ENCODE peak calls at places on chromosomes 13 and 19, in ten cellular contexts. One of them, this sample, is unnamed.

GRCh38 chr13:31675521-31675953 is 63.8 kb upstream of the RXFP2 start:
- DNase-seq in AG04450: no peak
- DNase-seq in AG04449: no peak
- DNase-seq in upper lobe of right lung: no peak
- DNase-seq in fibroblast of pulmonary artery: peak; percentile 42
- DNase-seq in GM12865: no peak
- DNase-seq in cardiac fibroblast: peak; percentile 31
- DNase-seq in colonic mucosa: no peak
- DNase-seq in breast epithelium: no peak
- DNase-seq in fibroblast of mammary gland: peak; percentile 60
- DNase-seq in this sample: no peak

GRCh38 chr13:92590503-92590908 is 636.1 kb upstream of the GPC6 start:
- DNase-seq in AG04450: no peak
- DNase-seq in AG04449: no peak
- DNase-seq in upper lobe of right lung: no peak
- DNase-seq in fibroblast of pulmonary artery: peak; percentile 55
- DNase-seq in GM12865: no peak
- DNase-seq in cardiac fibroblast: no peak
- DNase-seq in colonic mucosa: no peak
- DNase-seq in breast epithelium: no peak
- DNase-seq in fibroblast of mammary gland: no peak
- DNase-seq in this sample: no peak

GRCh38 chr19:40588110-40588854 is 11.6 kb downstream of the SHKBP1 start:
- DNase-seq in AG04450: no peak
- DNase-seq in AG04449: no peak
- DNase-seq in upper lobe of right lung: no peak
- DNase-seq in fibroblast of pulmonary artery: no peak
- DNase-seq in GM12865: no peak
- DNase-seq in cardiac fibroblast: peak; percentile 66
- DNase-seq in colonic mucosa: no peak
- DNase-seq in breast epithelium: no peak
- DNase-seq in fibroblast of mammary gland: peak; percentile 50
- DNase-seq in this sample: no peak

GRCh38 chr19:8321760-8322637 is 703 bp downstream of the RPS28 start:
- DNase-seq in AG04450: no peak
- DNase-seq in AG04449: no peak
- DNase-seq in upper lobe of right lung: no peak
- DNase-seq in fibroblast of pulmonary artery: no peak
- DNase-seq in GM12865: peak; percentile 29
- DNase-seq in cardiac fibroblast: peak; percentile 20
- DNase-seq in colonic mucosa: no peak
- DNase-seq in breast epithelium: no peak
- DNase-seq in fibroblast of mammary gland: no peak
- DNase-seq in this sample: no peak

GRCh38 chr19:51798127-51798526 is 3.2 kb downstream of the FPR3 start:
- DNase-seq in AG04450: no peak
- DNase-seq in AG04449: no peak
- DNase-seq in upper lobe of right lung: no peak
- DNase-seq in fibroblast of pulmonary artery: no peak
- DNase-seq in GM12865: no peak
- DNase-seq in cardiac fibroblast: no peak
- DNase-seq in colonic mucosa: no peak
- DNase-seq in breast epithelium: no peak
- DNase-seq in fibroblast of mammary gland: no peak
- DNase-seq in this sample: no peak

GRCh38 chr13:34224877-34225276 is 406.9 kb downstream of the RFC3 start:
- DNase-seq in AG04450: no peak
- DNase-seq in AG04449: no peak
- DNase-seq in upper lobe of right lung: no peak
- DNase-seq in fibroblast of pulmonary artery: no peak
- DNase-seq in GM12865: no peak
- DNase-seq in cardiac fibroblast: no peak
- DNase-seq in colonic mucosa: no peak
- DNase-seq in breast epithelium: no peak
- DNase-seq in fibroblast of mammary gland: no peak
- DNase-seq in this sample: no peak

GRCh38 chr13:77506874-77507273 is 28.6 kb upstream of the SCEL start:
- DNase-seq in AG04450: no peak
- DNase-seq in AG04449: no peak
- DNase-seq in upper lobe of right lung: no peak
- DNase-seq in fibroblast of pulmonary artery: no peak
- DNase-seq in GM12865: no peak
- DNase-seq in cardiac fibroblast: no peak
- DNase-seq in colonic mucosa: no peak
- DNase-seq in breast epithelium: no peak
- DNase-seq in fibroblast of mammary gland: peak; percentile 25
- DNase-seq in this sample: peak; percentile 7

GRCh38 chr13:100014621-100015020 is 33.0 kb downstream of the ZIC2 start:
- DNase-seq in AG04450: no peak
- DNase-seq in AG04449: no peak
- DNase-seq in upper lobe of right lung: no peak
- DNase-seq in fibroblast of pulmonary artery: no peak
- DNase-seq in GM12865: no peak
- DNase-seq in cardiac fibroblast: no peak
- DNase-seq in colonic mucosa: no peak
- DNase-seq in breast epithelium: no peak
- DNase-seq in fibroblast of mammary gland: no peak
- DNase-seq in this sample: no peak

GRCh38 chr19:40650749-40651305 is 39.6 kb downstream of the NUMBL start:
- DNase-seq in AG04450: peak; percentile 36
- DNase-seq in AG04449: no peak
- DNase-seq in upper lobe of right lung: no peak
- DNase-seq in fibroblast of pulmonary artery: peak; percentile 79
- DNase-seq in GM12865: no peak
- DNase-seq in cardiac fibroblast: peak; percentile 83
- DNase-seq in colonic mucosa: no peak
- DNase-seq in breast epithelium: peak; percentile 64
- DNase-seq in fibroblast of mammary gland: peak; percentile 95
- DNase-seq in this sample: no peak

DNA sequence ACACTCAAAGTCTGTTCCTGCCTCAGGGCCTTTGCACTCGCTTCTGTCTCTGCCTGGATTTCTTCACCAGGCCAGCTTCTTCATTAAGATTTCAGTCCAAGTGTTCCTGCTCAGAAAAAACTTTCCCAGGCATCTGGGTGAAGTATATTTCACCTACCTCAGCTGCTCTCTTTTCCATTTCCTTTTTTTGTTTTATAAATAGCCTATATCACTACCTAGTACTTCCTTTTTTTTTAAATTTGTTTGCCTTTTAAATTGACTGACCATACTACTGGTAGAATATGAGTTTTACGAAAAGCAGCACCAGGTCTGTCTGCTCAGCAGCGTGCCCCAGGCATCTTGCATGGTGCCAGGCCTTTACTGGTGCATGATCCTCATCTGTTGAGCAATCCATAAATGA is 1064.4 kb downstream of the UQCRFS1 start:
- DNase-seq in AG04450: no peak
- DNase-seq in AG04449: no peak
- DNase-seq in upper lobe of right lung: no peak
- DNase-seq in fibroblast of pulmonary artery: no peak
- DNase-seq in GM12865: no peak
- DNase-seq in cardiac fibroblast: no peak
- DNase-seq in colonic mucosa: no peak
- DNase-seq in breast epithelium: no peak
- DNase-seq in fibroblast of mammary gland: no peak
- DNase-seq in this sample: no peak
- H3K4me3 ChIP-seq in AG04450: no peak overlapping the region
- H3K4me3 ChIP-seq in AG04449: no peak overlapping the region
- H3K4me3 ChIP-seq in upper lobe of right lung: no peak overlapping the region
- H3K4me3 ChIP-seq in fibroblast of pulmonary artery: no peak overlapping the region
- H3K4me3 ChIP-seq in GM12865: no peak overlapping the region
- H3K4me3 ChIP-seq in cardiac fibroblast: no peak overlapping the region
- H3K4me3 ChIP-seq in colonic mucosa: no peak overlapping the region
- H3K4me3 ChIP-seq in breast epithelium: no peak overlapping the region
- H3K4me3 ChIP-seq in fibroblast of mammary gland: no peak overlapping the region
- H3K4me3 ChIP-seq in this sample: no peak overlapping the region

GRCh38 chr19:11323601-11324078 is 15.8 kb downstream of the RAB3D start:
- DNase-seq in AG04450: no peak
- DNase-seq in AG04449: no peak
- DNase-seq in upper lobe of right lung: no peak
- DNase-seq in fibroblast of pulmonary artery: no peak
- DNase-seq in GM12865: no peak
- DNase-seq in cardiac fibroblast: no peak
- DNase-seq in colonic mucosa: no peak
- DNase-seq in breast epithelium: no peak
- DNase-seq in fibroblast of mammary gland: peak; percentile 14
- DNase-seq in this sample: no peak
- H3K4me3 ChIP-seq in AG04450: peak overlapping the region; percentile 20
- H3K4me3 ChIP-seq in AG04449: no peak overlapping the region
- H3K4me3 ChIP-seq in upper lobe of right lung: peak overlapping the region; percentile 3
- H3K4me3 ChIP-seq in fibroblast of pulmonary artery: no peak overlapping the region
- H3K4me3 ChIP-seq in GM12865: no peak overlapping the region
- H3K4me3 ChIP-seq in cardiac fibroblast: peak overlapping the region; percentile 7
- H3K4me3 ChIP-seq in colonic mucosa: no peak overlapping the region
- H3K4me3 ChIP-seq in breast epithelium: no peak overlapping the region
- H3K4me3 ChIP-seq in fibroblast of mammary gland: no peak overlapping the region
- H3K4me3 ChIP-seq in this sample: no peak overlapping the region

DNA sequence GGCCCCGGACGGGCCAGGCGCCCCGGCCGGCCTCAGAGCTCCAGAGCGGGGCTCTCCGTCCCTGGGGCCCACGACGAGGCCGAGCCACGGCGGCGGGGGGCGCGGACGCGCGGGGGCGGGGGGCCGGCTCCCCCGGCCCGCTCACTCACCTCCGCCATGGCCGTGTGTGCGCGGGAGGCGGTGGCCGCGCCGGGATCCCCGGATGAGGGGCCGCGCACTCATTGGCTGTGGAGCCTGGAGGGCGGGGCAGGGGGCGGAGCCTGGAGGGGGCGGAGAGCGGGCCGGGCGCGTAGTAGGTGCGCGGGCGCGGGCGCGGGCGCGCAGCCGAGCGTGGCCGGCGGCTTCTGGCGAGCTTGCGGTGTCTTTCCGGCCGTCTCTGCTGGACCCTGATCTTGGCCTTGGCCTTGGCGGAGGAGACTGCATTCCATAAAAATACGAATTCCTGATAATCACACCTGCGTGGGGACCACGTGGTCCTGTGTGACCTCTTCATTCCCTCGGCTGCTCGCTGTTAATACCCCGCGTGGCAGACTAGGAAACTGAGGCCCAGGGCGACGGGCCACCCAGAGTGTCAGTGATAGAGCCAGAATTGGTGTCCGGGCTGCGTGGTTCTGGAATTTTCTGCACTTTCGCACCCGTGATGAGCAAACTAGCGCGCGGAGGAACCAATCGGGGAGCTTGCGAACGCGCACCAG is at the start of gene MIER2:
- DNase-seq in AG04450: peak; percentile 16
- DNase-seq in AG04449: no peak
- DNase-seq in upper lobe of right lung: peak; percentile 92
- DNase-seq in fibroblast of pulmonary artery: peak; percentile 79
- DNase-seq in GM12865: peak; percentile 89
- DNase-seq in cardiac fibroblast: peak; percentile 80
- DNase-seq in colonic mucosa: peak; percentile 91
- DNase-seq in breast epithelium: peak; percentile 79
- DNase-seq in fibroblast of mammary gland: peak; percentile 62
- DNase-seq in this sample: peak; percentile 100
- H3K4me3 ChIP-seq in AG04450: peak within 1 kb of the TSS; percentile 71
- H3K4me3 ChIP-seq in AG04449: peak within 1 kb of the TSS; percentile 57
- H3K4me3 ChIP-seq in upper lobe of right lung: peak within 1 kb of the TSS; percentile 79
- H3K4me3 ChIP-seq in fibroblast of pulmonary artery: peak within 1 kb of the TSS; percentile 62
- H3K4me3 ChIP-seq in GM12865: peak within 1 kb of the TSS; percentile 79
- H3K4me3 ChIP-seq in cardiac fibroblast: peak within 1 kb of the TSS; percentile 58
- H3K4me3 ChIP-seq in colonic mucosa: peak within 1 kb of the TSS; percentile 82
- H3K4me3 ChIP-seq in breast epithelium: peak within 1 kb of the TSS; percentile 88
- H3K4me3 ChIP-seq in fibroblast of mammary gland: peak within 1 kb of the TSS; percentile 73
- H3K4me3 ChIP-seq in this sample: peak within 1 kb of the TSS; percentile 67

GRCh38 chr13:91384891-91385290 is 13.5 kb upstream of the GPC5 start:
- DNase-seq in AG04450: no peak
- DNase-seq in AG04449: no peak
- DNase-seq in upper lobe of right lung: no peak
- DNase-seq in fibroblast of pulmonary artery: no peak
- DNase-seq in GM12865: no peak
- DNase-seq in cardiac fibroblast: no peak
- DNase-seq in colonic mucosa: no peak
- DNase-seq in breast epithelium: no peak
- DNase-seq in fibroblast of mammary gland: no peak
- DNase-seq in this sample: no peak

GRCh38 chr13:91383836-91384235 is 14.6 kb upstream of the GPC5 start:
- DNase-seq in AG04450: no peak
- DNase-seq in AG04449: no peak
- DNase-seq in upper lobe of right lung: no peak
- DNase-seq in fibroblast of pulmonary artery: no peak
- DNase-seq in GM12865: no peak
- DNase-seq in cardiac fibroblast: no peak
- DNase-seq in colonic mucosa: no peak
- DNase-seq in breast epithelium: no peak
- DNase-seq in fibroblast of mammary gland: no peak
- DNase-seq in this sample: no peak

GRCh38 chr13:91381371-91381770 is 17.1 kb upstream of the GPC5 start:
- DNase-seq in AG04450: no peak
- DNase-seq in AG04449: no peak
- DNase-seq in upper lobe of right lung: no peak
- DNase-seq in fibroblast of pulmonary artery: peak; percentile 41
- DNase-seq in GM12865: peak; percentile 51
- DNase-seq in cardiac fibroblast: peak; percentile 32
- DNase-seq in colonic mucosa: no peak
- DNase-seq in breast epithelium: no peak
- DNase-seq in fibroblast of mammary gland: peak; percentile 27
- DNase-seq in this sample: no peak
- H3K4me3 ChIP-seq in AG04450: no peak overlapping the region
- H3K4me3 ChIP-seq in AG04449: no peak overlapping the region
- H3K4me3 ChIP-seq in upper lobe of right lung: no peak overlapping the region
- H3K4me3 ChIP-seq in fibroblast of pulmonary artery: no peak overlapping the region
- H3K4me3 ChIP-seq in GM12865: no peak overlapping the region
- H3K4me3 ChIP-seq in cardiac fibroblast: no peak overlapping the region
- H3K4me3 ChIP-seq in colonic mucosa: no peak overlapping the region
- H3K4me3 ChIP-seq in breast epithelium: no peak overlapping the region
- H3K4me3 ChIP-seq in fibroblast of mammary gland: no peak overlapping the region
- H3K4me3 ChIP-seq in this sample: no peak overlapping the region

This sample was measured in H7.